ENCODE peak calls at places on chromosome 4, in four cellular contexts. V, T, F and P are unnamed samples.

GRCh38 chr4:80069837-80070788 is 2.9 kb downstream of the ANTXR2 start:
- DNase-seq in F (peak; percentile 36), T (no peak), V (peak; percentile 67), P (no peak)

GRCh38 chr4:4591071-4591470 is 49.2 kb upstream of the STX18 start:
- DNase-seq in T (no peak), V (peak; percentile 42), F (no peak), P (no peak)

GRCh38 chr4:98662619-98663225 is 4.3 kb upstream of the TSPAN5 start:
- DNase-seq in V (no peak), T (no peak), F (no peak), P (no peak)

GRCh38 chr4:110484767-110485166 is 8.8 kb downstream of the ENPEP start:
- DNase-seq in F (peak; percentile 84), T (peak; percentile 70), V (peak; percentile 94), P (peak; percentile 84)

GRCh38 chr4:126697748-126698147 is 935.0 kb upstream of the INTU start:
- DNase-seq in T (peak; percentile 77), F (no peak), V (peak; percentile 88), P (peak; percentile 4)

GRCh38 chr4:149706942-149707341 is 108.7 kb downstream of the IQCM start:
- DNase-seq in F (no peak), V (peak; percentile 22), T (peak; percentile 35), P (peak; percentile 52)

GRCh38 chr4:167171928-167172327 is 62.4 kb downstream of the SPOCK3 start:
- DNase-seq in V (no peak), T (no peak), F (no peak), P (no peak)

GRCh38 chr4:76376534-76376933 is 44.4 kb downstream of the CCDC158 start:
- DNase-seq in T (no peak), V (no peak), F (no peak), P (no peak)

GRCh38 chr4:60989141-60989540 is 211.0 kb upstream of the ADGRL3 start:
- DNase-seq in T (no peak), F (no peak), V (no peak), P (no peak)

GRCh38 chr4:184598753-184599491 is 50.3 kb downstream of the CASP3 start:
- DNase-seq in T (no peak), V (no peak), F (peak; percentile 93), P (no peak)

GRCh38 chr4:8319061-8319460 is 49.5 kb downstream of the HTRA3 start:
- DNase-seq in T (no peak), F (no peak), V (no peak), P (no peak)
- H3K4me3 ChIP-seq in T (no peak overlapping the region), F (no peak overlapping the region), V (no peak overlapping the region), P (no peak overlapping the region)

GRCh38 chr4:24736066-24736465 is 59.3 kb upstream of the SOD3 start:
- DNase-seq in V (peak; percentile 52), T (no peak), F (peak; percentile 64), P (no peak)
- TF ChIP-seq CTCF in V (peak; percentile 65), T (peak; percentile 50), F (peak; percentile 55), P (peak; percentile 70)

GRCh38 chr4:147102596-147102995 is 156.9 kb upstream of the TTC29 start:
- DNase-seq in V (peak; percentile 9), F (peak; percentile 25), T (no peak), P (no peak)

GRCh38 chr4:147101678-147102077 is 156.0 kb upstream of the TTC29 start:
- DNase-seq in V (peak; percentile 47), F (no peak), T (no peak), P (peak; percentile 68)

GRCh38 chr4:147104768-147105167 is 159.1 kb upstream of the TTC29 start:
- DNase-seq in V (no peak), F (no peak), T (no peak), P (no peak)

GRCh38 chr4:147108409-147108808 is 162.7 kb upstream of the TTC29 start:
- DNase-seq in F (peak; percentile 21), V (peak; percentile 63), T (no peak), P (no peak)

DNA sequence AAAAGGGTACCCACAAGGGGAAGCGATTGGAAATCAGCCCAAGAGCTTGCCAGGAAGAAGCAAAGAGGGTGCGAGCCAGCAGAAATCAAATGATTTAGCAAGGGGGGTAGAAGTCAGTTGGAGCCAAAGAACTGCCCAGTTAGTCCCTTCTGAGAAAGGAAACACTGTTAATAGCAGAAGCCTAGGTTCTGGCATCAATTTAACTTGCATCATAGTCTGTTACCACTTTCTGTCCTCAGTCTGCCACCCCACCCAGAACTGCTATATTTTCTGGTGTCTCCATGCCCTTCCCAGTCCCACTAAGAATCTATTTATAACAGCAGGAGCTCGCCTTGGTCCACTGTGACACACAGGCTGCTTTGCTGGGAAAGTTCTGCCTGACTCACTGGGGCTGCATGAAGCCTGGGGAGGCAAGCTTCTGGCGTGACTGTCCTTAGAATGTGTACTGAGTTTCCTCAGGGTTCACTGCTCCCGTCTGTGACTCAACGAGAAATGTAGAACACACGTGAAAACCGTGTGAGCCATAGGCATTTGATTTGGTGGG is 157.8 kb upstream of the TTC29 start:
- DNase-seq in F (peak; percentile 90), T (peak; percentile 97), V (peak; percentile 98), P (peak; percentile 89)
- H3K4me3 ChIP-seq in F (no peak overlapping the region), T (no peak overlapping the region), V (no peak overlapping the region), P (peak overlapping the region; percentile 0)

GRCh38 chr4:33133723-33134122 is 2413.6 kb downstream of the PCDH7 start:
- DNase-seq in T (no peak), V (no peak), F (no peak), P (no peak)
- TF ChIP-seq CTCF in T (no peak), V (no peak), F (no peak), P (no peak)

DNA sequence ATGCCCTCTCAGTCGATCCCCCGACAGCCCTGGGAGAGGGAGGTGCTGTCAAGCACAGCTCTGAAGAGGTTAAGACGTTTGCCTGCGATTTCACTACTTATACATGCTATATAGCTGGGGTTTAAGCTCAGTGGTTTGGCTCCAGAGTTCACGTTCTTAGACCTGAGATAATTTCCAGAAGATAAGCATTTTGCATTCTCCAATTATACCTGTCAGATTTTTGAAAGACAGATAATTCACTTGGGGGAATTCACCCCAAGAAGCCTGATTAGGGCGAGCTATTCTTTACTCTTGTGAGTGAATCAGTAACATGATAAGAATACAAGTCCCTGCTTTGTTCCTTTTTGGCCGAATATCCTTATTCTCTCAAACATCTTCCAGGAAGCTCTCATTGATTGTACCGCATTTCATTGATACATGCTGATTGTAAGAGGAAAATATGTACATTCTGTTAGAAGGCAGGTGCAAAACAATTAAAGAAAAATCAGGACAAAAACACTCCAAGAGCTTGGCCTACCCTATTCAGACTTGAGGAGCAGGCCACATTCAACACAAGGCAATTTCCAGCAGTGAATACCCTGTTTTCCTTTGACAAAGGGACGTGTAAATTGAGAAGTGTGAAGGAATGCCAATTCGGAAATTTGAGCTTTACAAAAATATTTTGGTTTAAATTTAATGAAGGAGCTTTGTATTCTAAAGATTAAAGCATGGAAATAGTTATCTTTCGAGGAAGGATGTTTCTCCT is 30.2 kb downstream of the TENM3 start:
- DNase-seq in F (no peak), V (no peak), T (no peak), P (no peak)
- H3K4me3 ChIP-seq in F (no peak overlapping the region), V (no peak overlapping the region), T (no peak overlapping the region), P (no peak overlapping the region)